ENCODE peak calls at places on chromosomes 11 and 22, in ten cellular contexts. One of them, this sample, is unnamed.

GRCh38 chr22:27273386-27273785 is 528.2 kb downstream of the MN1 start:
- DNase-seq in naive thymus-derived CD8-positive, alpha-beta T cell: no peak
- DNase-seq in RWPE1: no peak
- DNase-seq in Caki2: no peak
- DNase-seq in Calu3: no peak
- DNase-seq in stimulated activated CD8-positive, alpha-beta memory T cell treated with anti-CD3 and anti-CD28 coated beads, Interleukin-15, amount 100 ng/mL, for 1 hour: no peak
- DNase-seq in activated CD4-positive, CD25-positive, alpha-beta regulatory T cell treated with anti-CD3 and anti-CD28 coated beads, Interleukin-2, amount 50 U/mL, for 16 hours: no peak
- DNase-seq in fibroblast of mammary gland: no peak
- DNase-seq in NCI-H1092 treated with DMSO at 0.1 percent for 48 hours: no peak
- DNase-seq in NCI-H774: no peak
- DNase-seq in this sample: no peak

GRCh38 chr22:36816635-36817428 is at the start of gene PVALB:
- DNase-seq in stimulated activated CD8-positive, alpha-beta memory T cell treated with anti-CD3 and anti-CD28 coated beads, Interleukin-15, amount 100 ng/mL, for 1 hour: no peak
- DNase-seq in activated CD4-positive, CD25-positive, alpha-beta regulatory T cell treated with anti-CD3 and anti-CD28 coated beads, Interleukin-2, amount 50 U/mL, for 16 hours: no peak
- DNase-seq in Calu3: peak
- DNase-seq in NCI-H774: peak
- DNase-seq in NCI-H1092 treated with DMSO at 0.1 percent for 48 hours: peak
- DNase-seq in naive thymus-derived CD8-positive, alpha-beta T cell: no peak
- DNase-seq in Caki2: peak
- DNase-seq in RWPE1: peak
- DNase-seq in fibroblast of mammary gland: peak
- DNase-seq in this sample: no peak

GRCh38 chr22:28728002-28728401 is 13.6 kb downstream of the CHEK2 start:
- DNase-seq in stimulated activated CD8-positive, alpha-beta memory T cell treated with anti-CD3 and anti-CD28 coated beads, Interleukin-15, amount 100 ng/mL, for 1 hour: no peak
- DNase-seq in fibroblast of mammary gland: no peak
- DNase-seq in RWPE1: no peak
- DNase-seq in activated CD4-positive, CD25-positive, alpha-beta regulatory T cell treated with anti-CD3 and anti-CD28 coated beads, Interleukin-2, amount 50 U/mL, for 16 hours: no peak
- DNase-seq in NCI-H1092 treated with DMSO at 0.1 percent for 48 hours: no peak
- DNase-seq in Calu3: no peak
- DNase-seq in naive thymus-derived CD8-positive, alpha-beta T cell: no peak
- DNase-seq in NCI-H774: no peak
- DNase-seq in Caki2: no peak
- DNase-seq in this sample: no peak

GRCh38 chr11:27694992-27695391 is 5.3 kb downstream of the BDNF start:
- DNase-seq in RWPE1: no peak
- DNase-seq in NCI-H774: no peak
- DNase-seq in activated CD4-positive, CD25-positive, alpha-beta regulatory T cell treated with anti-CD3 and anti-CD28 coated beads, Interleukin-2, amount 50 U/mL, for 16 hours: no peak
- DNase-seq in fibroblast of mammary gland: peak
- DNase-seq in NCI-H1092 treated with DMSO at 0.1 percent for 48 hours: peak
- DNase-seq in naive thymus-derived CD8-positive, alpha-beta T cell: no peak
- DNase-seq in Calu3: no peak
- DNase-seq in Caki2: no peak
- DNase-seq in stimulated activated CD8-positive, alpha-beta memory T cell treated with anti-CD3 and anti-CD28 coated beads, Interleukin-15, amount 100 ng/mL, for 1 hour: no peak
- DNase-seq in this sample: peak

GRCh38 chr11:45265963-45266692 is 20.0 kb downstream of the SYT13 start:
- DNase-seq in NCI-H1092 treated with DMSO at 0.1 percent for 48 hours: no peak
- DNase-seq in RWPE1: no peak
- DNase-seq in stimulated activated CD8-positive, alpha-beta memory T cell treated with anti-CD3 and anti-CD28 coated beads, Interleukin-15, amount 100 ng/mL, for 1 hour: no peak
- DNase-seq in naive thymus-derived CD8-positive, alpha-beta T cell: no peak
- DNase-seq in Calu3: no peak
- DNase-seq in Caki2: no peak
- DNase-seq in NCI-H774: no peak
- DNase-seq in activated CD4-positive, CD25-positive, alpha-beta regulatory T cell treated with anti-CD3 and anti-CD28 coated beads, Interleukin-2, amount 50 U/mL, for 16 hours: no peak
- DNase-seq in fibroblast of mammary gland: no peak
- DNase-seq in this sample: no peak

GRCh38 chr11:112961751-112962747 is 829 bp downstream of the NCAM1 start:
- DNase-seq in NCI-H1092 treated with DMSO at 0.1 percent for 48 hours: peak
- DNase-seq in Caki2: peak
- DNase-seq in NCI-H774: peak
- DNase-seq in naive thymus-derived CD8-positive, alpha-beta T cell: peak
- DNase-seq in Calu3: no peak
- DNase-seq in RWPE1: no peak
- DNase-seq in activated CD4-positive, CD25-positive, alpha-beta regulatory T cell treated with anti-CD3 and anti-CD28 coated beads, Interleukin-2, amount 50 U/mL, for 16 hours: no peak
- DNase-seq in stimulated activated CD8-positive, alpha-beta memory T cell treated with anti-CD3 and anti-CD28 coated beads, Interleukin-15, amount 100 ng/mL, for 1 hour: no peak
- DNase-seq in fibroblast of mammary gland: no peak
- DNase-seq in this sample: no peak

GRCh38 chr22:50604623-50605348 is 4.2 kb downstream of the MAPK8IP2 start:
- DNase-seq in Caki2: no peak
- DNase-seq in stimulated activated CD8-positive, alpha-beta memory T cell treated with anti-CD3 and anti-CD28 coated beads, Interleukin-15, amount 100 ng/mL, for 1 hour: no peak
- DNase-seq in activated CD4-positive, CD25-positive, alpha-beta regulatory T cell treated with anti-CD3 and anti-CD28 coated beads, Interleukin-2, amount 50 U/mL, for 16 hours: no peak
- DNase-seq in NCI-H774: no peak
- DNase-seq in Calu3: no peak
- DNase-seq in naive thymus-derived CD8-positive, alpha-beta T cell: no peak
- DNase-seq in NCI-H1092 treated with DMSO at 0.1 percent for 48 hours: no peak
- DNase-seq in RWPE1: no peak
- DNase-seq in fibroblast of mammary gland: no peak
- DNase-seq in this sample: no peak

GRCh38 chr11:66619080-66619554 is 2.7 kb downstream of the RBM14 start:
- DNase-seq in stimulated activated CD8-positive, alpha-beta memory T cell treated with anti-CD3 and anti-CD28 coated beads, Interleukin-15, amount 100 ng/mL, for 1 hour: no peak
- DNase-seq in activated CD4-positive, CD25-positive, alpha-beta regulatory T cell treated with anti-CD3 and anti-CD28 coated beads, Interleukin-2, amount 50 U/mL, for 16 hours: no peak
- DNase-seq in Caki2: peak
- DNase-seq in NCI-H774: no peak
- DNase-seq in Calu3: no peak
- DNase-seq in NCI-H1092 treated with DMSO at 0.1 percent for 48 hours: no peak
- DNase-seq in RWPE1: peak
- DNase-seq in naive thymus-derived CD8-positive, alpha-beta T cell: peak
- DNase-seq in fibroblast of mammary gland: peak
- DNase-seq in this sample: no peak

GRCh38 chr11:75563978-75564552 is 2.0 kb downstream of the SERPINH1 start:
- DNase-seq in stimulated activated CD8-positive, alpha-beta memory T cell treated with anti-CD3 and anti-CD28 coated beads, Interleukin-15, amount 100 ng/mL, for 1 hour: no peak
- DNase-seq in naive thymus-derived CD8-positive, alpha-beta T cell: no peak
- DNase-seq in NCI-H1092 treated with DMSO at 0.1 percent for 48 hours: no peak
- DNase-seq in Calu3: no peak
- DNase-seq in fibroblast of mammary gland: peak
- DNase-seq in RWPE1: peak
- DNase-seq in activated CD4-positive, CD25-positive, alpha-beta regulatory T cell treated with anti-CD3 and anti-CD28 coated beads, Interleukin-2, amount 50 U/mL, for 16 hours: no peak
- DNase-seq in Caki2: no peak
- DNase-seq in NCI-H774: no peak
- DNase-seq in this sample: no peak

GRCh38 chr11:783581-784015 is 6.3 kb downstream of the CEND1 start:
- DNase-seq in stimulated activated CD8-positive, alpha-beta memory T cell treated with anti-CD3 and anti-CD28 coated beads, Interleukin-15, amount 100 ng/mL, for 1 hour: no peak
- DNase-seq in Calu3: no peak
- DNase-seq in fibroblast of mammary gland: peak
- DNase-seq in RWPE1: peak
- DNase-seq in activated CD4-positive, CD25-positive, alpha-beta regulatory T cell treated with anti-CD3 and anti-CD28 coated beads, Interleukin-2, amount 50 U/mL, for 16 hours: no peak
- DNase-seq in NCI-H1092 treated with DMSO at 0.1 percent for 48 hours: peak
- DNase-seq in naive thymus-derived CD8-positive, alpha-beta T cell: no peak
- DNase-seq in NCI-H774: peak
- DNase-seq in Caki2: no peak
- DNase-seq in this sample: no peak

GRCh38 chr11:133927690-133928627 is 28.8 kb downstream of the IGSF9B start:
- DNase-seq in Calu3: peak
- DNase-seq in naive thymus-derived CD8-positive, alpha-beta T cell: peak
- DNase-seq in Caki2: peak
- DNase-seq in RWPE1: peak
- DNase-seq in NCI-H774: peak
- DNase-seq in NCI-H1092 treated with DMSO at 0.1 percent for 48 hours: peak
- DNase-seq in activated CD4-positive, CD25-positive, alpha-beta regulatory T cell treated with anti-CD3 and anti-CD28 coated beads, Interleukin-2, amount 50 U/mL, for 16 hours: peak
- DNase-seq in stimulated activated CD8-positive, alpha-beta memory T cell treated with anti-CD3 and anti-CD28 coated beads, Interleukin-15, amount 100 ng/mL, for 1 hour: peak
- DNase-seq in fibroblast of mammary gland: peak
- DNase-seq in this sample: peak